ENCODE peak calls at places on chromosomes 16 and 17, in five cellular contexts. One of them, this sample, is unnamed.

GRCh38 chr16:84913315-84913714 is 93.5 kb downstream of the CRISPLD2 start:
- DNase-seq in CD8-positive, alpha-beta T cell: no peak
- DNase-seq in thoracic aorta: no peak
- DNase-seq in neural progenitor cell: no peak
- DNase-seq in coronary artery: no peak
- DNase-seq in this sample: no peak

GRCh38 chr17:49880291-49881053 is 32.6 kb upstream of the TAC4 start:
- DNase-seq in CD8-positive, alpha-beta T cell: peak
- DNase-seq in thoracic aorta: no peak
- DNase-seq in neural progenitor cell: peak
- DNase-seq in coronary artery: peak
- DNase-seq in this sample: peak

GRCh38 chr16:1781758-1782407 is 488 bp downstream of the SPSB3 start:
- DNase-seq in CD8-positive, alpha-beta T cell: no peak
- DNase-seq in thoracic aorta: no peak
- DNase-seq in neural progenitor cell: peak
- DNase-seq in coronary artery: no peak
- DNase-seq in this sample: no peak

GRCh38 chr17:40004712-40005111 is 10.5 kb upstream of the CSF3 start:
- DNase-seq in CD8-positive, alpha-beta T cell: no peak
- DNase-seq in thoracic aorta: no peak
- DNase-seq in neural progenitor cell: no peak
- DNase-seq in coronary artery: no peak
- DNase-seq in this sample: no peak

GRCh38 chr17:32971171-32971570 is 20.5 kb upstream of the SPACA3 start:
- DNase-seq in CD8-positive, alpha-beta T cell: no peak
- DNase-seq in thoracic aorta: no peak
- DNase-seq in neural progenitor cell: no peak
- DNase-seq in coronary artery: no peak
- DNase-seq in this sample: no peak

GRCh38 chr17:77375526-77375916 is 234.8 kb downstream of the SEC14L1 start:
- DNase-seq in CD8-positive, alpha-beta T cell: no peak
- DNase-seq in thoracic aorta: no peak
- DNase-seq in neural progenitor cell: no peak
- DNase-seq in coronary artery: no peak
- DNase-seq in this sample: no peak

GRCh38 chr17:7884581-7885356 is 3.8 kb upstream of the CHD3 start:
- DNase-seq in CD8-positive, alpha-beta T cell: peak
- DNase-seq in thoracic aorta: no peak
- DNase-seq in neural progenitor cell: peak
- DNase-seq in coronary artery: peak
- DNase-seq in this sample: peak

GRCh38 chr17:27743288-27743885 is 56.9 kb downstream of the NOS2 start:
- DNase-seq in CD8-positive, alpha-beta T cell: peak
- DNase-seq in thoracic aorta: no peak
- DNase-seq in neural progenitor cell: no peak
- DNase-seq in coronary artery: peak
- DNase-seq in this sample: no peak

GRCh38 chr16:21628196-21628726 is 24.1 kb downstream of the IGSF6 start:
- DNase-seq in CD8-positive, alpha-beta T cell: no peak
- DNase-seq in thoracic aorta: no peak
- DNase-seq in neural progenitor cell: no peak
- DNase-seq in coronary artery: no peak
- DNase-seq in this sample: no peak

GRCh38 chr17:1420981-1421380 is 21.0 kb upstream of the YWHAE start:
- DNase-seq in CD8-positive, alpha-beta T cell: no peak
- DNase-seq in thoracic aorta: no peak
- DNase-seq in neural progenitor cell: no peak
- DNase-seq in coronary artery: no peak
- DNase-seq in this sample: no peak

GRCh38 chr16:52066951-52067350 is 480.0 kb downstream of the TOX3 start:
- DNase-seq in CD8-positive, alpha-beta T cell: no peak
- DNase-seq in thoracic aorta: no peak
- DNase-seq in neural progenitor cell: no peak
- DNase-seq in coronary artery: no peak
- DNase-seq in this sample: no peak

GRCh38 chr17:16945513-16946201 is 26.3 kb downstream of the TNFRSF13B start:
- DNase-seq in CD8-positive, alpha-beta T cell: peak
- DNase-seq in thoracic aorta: no peak
- DNase-seq in neural progenitor cell: peak
- DNase-seq in coronary artery: no peak
- DNase-seq in this sample: no peak

GRCh38 chr16:86085795-86086194 is 186.8 kb downstream of the IRF8 start:
- DNase-seq in CD8-positive, alpha-beta T cell: no peak
- DNase-seq in thoracic aorta: no peak
- DNase-seq in neural progenitor cell: no peak
- DNase-seq in coronary artery: no peak
- DNase-seq in this sample: peak

GRCh38 chr16:5215911-5216310 is 118.3 kb upstream of the EEF2KMT start:
- DNase-seq in CD8-positive, alpha-beta T cell: no peak
- DNase-seq in thoracic aorta: no peak
- DNase-seq in neural progenitor cell: peak
- DNase-seq in coronary artery: no peak
- DNase-seq in this sample: no peak

GRCh38 chr17:14699569-14700190 is 398.8 kb downstream of the HS3ST3B1 start:
- DNase-seq in CD8-positive, alpha-beta T cell: no peak
- DNase-seq in thoracic aorta: no peak
- DNase-seq in neural progenitor cell: peak
- DNase-seq in coronary artery: no peak
- DNase-seq in this sample: no peak

GRCh38 chr16:67431077-67431804 is at the start of gene HSD11B2:
- DNase-seq in CD8-positive, alpha-beta T cell: no peak
- DNase-seq in thoracic aorta: no peak
- DNase-seq in neural progenitor cell: peak
- DNase-seq in coronary artery: no peak
- DNase-seq in this sample: no peak

GRCh38 chr17:41777157-41777578 is 9.3 kb downstream of the JUP start:
- DNase-seq in CD8-positive, alpha-beta T cell: no peak
- DNase-seq in thoracic aorta: no peak
- DNase-seq in neural progenitor cell: peak
- DNase-seq in coronary artery: no peak
- DNase-seq in this sample: no peak

GRCh38 chr17:64133546-64134215 is 3.7 kb upstream of the ERN1 start:
- DNase-seq in CD8-positive, alpha-beta T cell: no peak
- DNase-seq in thoracic aorta: no peak
- DNase-seq in neural progenitor cell: peak
- DNase-seq in coronary artery: no peak
- DNase-seq in this sample: no peak

GRCh38 chr16:85173981-85174751 is 61.9 kb upstream of the CIBAR2 start:
- DNase-seq in CD8-positive, alpha-beta T cell: no peak
- DNase-seq in thoracic aorta: no peak
- DNase-seq in neural progenitor cell: peak
- DNase-seq in coronary artery: no peak
- DNase-seq in this sample: no peak

GRCh38 chr16:74756203-74756602 is 18.4 kb downstream of the FA2H start:
- DNase-seq in CD8-positive, alpha-beta T cell: no peak
- DNase-seq in thoracic aorta: no peak
- DNase-seq in neural progenitor cell: no peak
- DNase-seq in coronary artery: no peak
- DNase-seq in this sample: no peak

GRCh38 chr16:72876221-72876620 is 171.7 kb downstream of the ZFHX3 start:
- DNase-seq in CD8-positive, alpha-beta T cell: no peak
- DNase-seq in thoracic aorta: no peak
- DNase-seq in neural progenitor cell: no peak
- DNase-seq in coronary artery: no peak
- DNase-seq in this sample: peak

GRCh38 chr16:22625948-22626347 is 115.3 kb downstream of the NPIPB5 start:
- DNase-seq in CD8-positive, alpha-beta T cell: no peak
- DNase-seq in thoracic aorta: no peak
- DNase-seq in neural progenitor cell: no peak
- DNase-seq in coronary artery: no peak
- DNase-seq in this sample: no peak

GRCh38 chr17:21815352-21816063 is 123.2 kb downstream of the KCNJ18 start:
- DNase-seq in CD8-positive, alpha-beta T cell: no peak
- DNase-seq in thoracic aorta: no peak
- DNase-seq in neural progenitor cell: no peak
- DNase-seq in coronary artery: no peak
- DNase-seq in this sample: no peak

DNA sequence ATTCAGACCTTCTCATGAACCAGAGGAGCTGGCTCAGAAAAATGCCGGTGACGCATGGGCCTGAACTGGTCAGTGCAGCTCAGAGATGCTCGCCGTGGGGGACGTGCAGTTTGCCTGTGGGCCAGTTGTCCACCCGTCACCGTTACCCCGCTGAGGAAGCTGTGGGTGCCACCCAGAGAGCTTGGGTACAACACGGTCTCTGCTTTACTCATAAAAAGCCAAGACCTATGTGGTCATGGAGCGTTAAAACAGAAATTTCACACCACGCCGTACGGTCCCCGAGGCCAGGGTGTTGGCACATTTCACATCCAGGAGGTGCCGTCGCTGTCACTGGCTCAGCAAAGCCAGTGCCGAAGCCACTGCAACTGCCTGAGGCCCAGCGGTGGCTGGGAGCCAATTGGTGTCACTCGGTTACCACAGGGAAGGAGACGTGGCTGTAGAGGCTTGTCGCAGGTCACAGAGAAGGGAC is 120.9 kb downstream of the METRNL start:
- DNase-seq in CD8-positive, alpha-beta T cell: peak
- DNase-seq in thoracic aorta: peak
- DNase-seq in neural progenitor cell: no peak
- DNase-seq in coronary artery: peak
- DNase-seq in this sample: peak
- H3K4me3 ChIP-seq in CD8-positive, alpha-beta T cell: peak
- H3K4me3 ChIP-seq in thoracic aorta: peak
- H3K4me3 ChIP-seq in neural progenitor cell: no peak
- H3K4me3 ChIP-seq in coronary artery: no peak
- H3K4me3 ChIP-seq in this sample: no peak

GRCh38 chr16:27632267-27632666 is 82.3 kb downstream of the KATNIP start:
- DNase-seq in CD8-positive, alpha-beta T cell: no peak
- DNase-seq in thoracic aorta: no peak
- DNase-seq in neural progenitor cell: no peak
- DNase-seq in coronary artery: no peak
- DNase-seq in this sample: no peak

GRCh38 chr16:27636453-27637200 is 86.7 kb downstream of the KATNIP start:
- DNase-seq in CD8-positive, alpha-beta T cell: no peak
- DNase-seq in thoracic aorta: no peak
- DNase-seq in neural progenitor cell: peak
- DNase-seq in coronary artery: no peak
- DNase-seq in this sample: no peak

GRCh38 chr16:27633221-27633620 is 83.3 kb downstream of the KATNIP start:
- DNase-seq in CD8-positive, alpha-beta T cell: no peak
- DNase-seq in thoracic aorta: no peak
- DNase-seq in neural progenitor cell: no peak
- DNase-seq in coronary artery: no peak
- DNase-seq in this sample: no peak

GRCh38 chr16:27634781-27635180 is 84.8 kb downstream of the KATNIP start:
- DNase-seq in CD8-positive, alpha-beta T cell: no peak
- DNase-seq in thoracic aorta: no peak
- DNase-seq in neural progenitor cell: no peak
- DNase-seq in coronary artery: no peak
- DNase-seq in this sample: no peak

DNA sequence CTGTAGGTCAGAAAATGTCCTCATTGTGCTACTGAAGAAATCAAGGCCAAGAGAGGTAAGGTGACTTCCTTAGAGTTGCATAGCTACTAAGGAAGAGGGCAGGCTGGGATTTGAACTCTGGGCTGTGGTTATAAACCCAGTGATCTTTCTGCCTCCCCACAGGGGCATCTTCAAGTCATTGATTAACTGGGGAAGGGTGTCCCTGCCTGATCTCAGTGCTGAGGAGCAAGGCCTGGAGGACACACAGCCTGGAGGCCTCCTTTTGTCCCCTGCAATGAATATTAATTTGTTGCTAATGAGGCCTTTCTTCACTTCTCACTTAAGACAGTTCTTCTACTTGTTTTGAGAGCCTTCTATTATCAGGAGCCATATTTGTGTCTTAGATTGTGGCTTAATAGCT is 83.8 kb downstream of the KATNIP start:
- DNase-seq in CD8-positive, alpha-beta T cell: no peak
- DNase-seq in thoracic aorta: no peak
- DNase-seq in neural progenitor cell: no peak
- DNase-seq in coronary artery: no peak
- DNase-seq in this sample: no peak
- H3K4me3 ChIP-seq in CD8-positive, alpha-beta T cell: no peak
- H3K4me3 ChIP-seq in thoracic aorta: no peak
- H3K4me3 ChIP-seq in neural progenitor cell: no peak
- H3K4me3 ChIP-seq in coronary artery: no peak
- H3K4me3 ChIP-seq in this sample: no peak

GRCh38 chr17:35238817-35239216 is 4.1 kb upstream of the SLFN5 start:
- DNase-seq in CD8-positive, alpha-beta T cell: no peak
- DNase-seq in thoracic aorta: no peak
- DNase-seq in neural progenitor cell: no peak
- DNase-seq in coronary artery: no peak
- DNase-seq in this sample: no peak
- H3K4me3 ChIP-seq in CD8-positive, alpha-beta T cell: peak
- H3K4me3 ChIP-seq in thoracic aorta: no peak
- H3K4me3 ChIP-seq in neural progenitor cell: no peak
- H3K4me3 ChIP-seq in coronary artery: no peak
- H3K4me3 ChIP-seq in this sample: no peak

GRCh38 chr16:88773812-88774291 is 11.2 kb downstream of the PIEZO1 start:
- DNase-seq in CD8-positive, alpha-beta T cell: no peak
- DNase-seq in thoracic aorta: no peak
- DNase-seq in neural progenitor cell: peak
- DNase-seq in coronary artery: no peak
- DNase-seq in this sample: peak
- H3K4me3 ChIP-seq in CD8-positive, alpha-beta T cell: no peak
- H3K4me3 ChIP-seq in thoracic aorta: no peak
- H3K4me3 ChIP-seq in neural progenitor cell: no peak
- H3K4me3 ChIP-seq in coronary artery: no peak
- H3K4me3 ChIP-seq in this sample: no peak

GRCh38 chr16:31182391-31182790 is 2.5 kb downstream of the FUS start:
- DNase-seq in CD8-positive, alpha-beta T cell: no peak
- DNase-seq in thoracic aorta: no peak
- DNase-seq in neural progenitor cell: no peak
- DNase-seq in coronary artery: no peak
- DNase-seq in this sample: no peak
- H3K4me3 ChIP-seq in CD8-positive, alpha-beta T cell: peak
- H3K4me3 ChIP-seq in thoracic aorta: peak
- H3K4me3 ChIP-seq in neural progenitor cell: peak
- H3K4me3 ChIP-seq in coronary artery: peak
- H3K4me3 ChIP-seq in this sample: peak

GRCh38 chr16:81107506-81107905 is 11.3 kb upstream of the GCSH start:
- DNase-seq in CD8-positive, alpha-beta T cell: no peak
- DNase-seq in thoracic aorta: no peak
- DNase-seq in neural progenitor cell: no peak
- DNase-seq in coronary artery: no peak
- DNase-seq in this sample: no peak
- H3K4me3 ChIP-seq in CD8-positive, alpha-beta T cell: no peak
- H3K4me3 ChIP-seq in thoracic aorta: no peak
- H3K4me3 ChIP-seq in neural progenitor cell: no peak
- H3K4me3 ChIP-seq in coronary artery: no peak
- H3K4me3 ChIP-seq in this sample: no peak